ENCODE peak calls at places on chromosomes 6 and 20, in four cellular contexts. E, H, A and W are unnamed samples.
A peak's percentile ranks its signal among the peaks of the same experiment; 100 is the strongest.

GRCh38 chr20:58583586-58583985 is 67.5 kb upstream of the STX16 start:
- DNase-seq in H (no peak), A (no peak), E (no peak), W (no peak)

GRCh38 chr6:37602360-37602759 is 95.3 kb downstream of the MDGA1 start:
- DNase-seq in A (no peak), H (no peak), E (no peak), W (no peak)

GRCh38 chr6:157946865-157947532 is 34.7 kb upstream of the SYNJ2 start:
- DNase-seq in A (no peak), E (peak; percentile 45), H (no peak), W (no peak)

GRCh38 chr6:3159805-3160781 is 2.7 kb upstream of the TUBB2A start:
- DNase-seq in H (no peak), E (peak; percentile 60), A (no peak), W (no peak)

GRCh38 chr6:2877960-2878359 is 25.1 kb downstream of the SERPINB9 start:
- DNase-seq in E (no peak), A (no peak), H (no peak), W (no peak)

GRCh38 chr6:53130891-53131290 is 17.8 kb downstream of the GCM1 start:
- DNase-seq in H (no peak), A (no peak), E (no peak), W (no peak)

GRCh38 chr6:30752164-30752927 is 8.0 kb upstream of the IER3 start:
- DNase-seq in H (peak; percentile 34), A (no peak), E (no peak), W (no peak)

GRCh38 chr20:31818376-31818908 is 714 bp upstream of the MYLK2 start:
- DNase-seq in H (no peak), A (no peak), E (no peak), W (no peak)

GRCh38 chr6:106973841-106974336 is 640 bp downstream of the CD24 start:
- DNase-seq in E (no peak), H (no peak), A (peak; percentile 50), W (peak; percentile 86)

GRCh38 chr20:36043447-36043846 is 75.1 kb downstream of the CNBD2 start:
- DNase-seq in H (no peak), E (no peak), A (no peak), W (no peak)

GRCh38 chr6:35178932-35179832 is 34.6 kb upstream of the SCUBE3 start:
- DNase-seq in A (no peak), E (peak; percentile 73), H (no peak), W (no peak)

GRCh38 chr20:16346956-16347355 is 226.3 kb downstream of the KIF16B start:
- DNase-seq in E (no peak), A (no peak), H (no peak), W (no peak)

GRCh38 chr6:148068391-148068790 is 274.2 kb upstream of the SASH1 start:
- DNase-seq in A (no peak), H (no peak), E (no peak), W (no peak)

GRCh38 chr6:21992178-21992967 is 304.5 kb downstream of the PRL start:
- DNase-seq in E (peak; percentile 46), A (no peak), H (no peak), W (no peak)

GRCh38 chr6:71291991-71292390 is 3.4 kb downstream of the OGFRL1 start:
- DNase-seq in H (no peak), E (no peak), A (no peak), W (no peak)

GRCh38 chr6:3244003-3244831 is 14.5 kb upstream of the PSMG4 start:
- DNase-seq in H (no peak), A (no peak), E (no peak), W (no peak)

GRCh38 chr6:82396964-82397761 is 33.5 kb downstream of the TPBG start:
- DNase-seq in H (no peak), E (peak; percentile 57), A (no peak), W (no peak)

GRCh38 chr6:1230689-1231605 is 81.0 kb upstream of the FOXQ1 start:
- DNase-seq in A (no peak), H (no peak), E (no peak), W (no peak)

GRCh38 chr6:28330033-28330432 is 5.9 kb downstream of the ZSCAN31 start:
- DNase-seq in H (no peak), E (no peak), A (no peak), W (no peak)

GRCh38 chr20:32943490-32944052 is 60.7 kb downstream of the SUN5 start:
- DNase-seq in H (no peak), A (no peak), E (no peak), W (no peak)

GRCh38 chr6:43628392-43629103 is 516 bp downstream of the GTPBP2 start:
- DNase-seq in A (peak; percentile 40), H (no peak), E (peak; percentile 69), W (peak; percentile 73)

GRCh38 chr20:40326794-40327193 is 362.2 kb downstream of the MAFB start:
- DNase-seq in H (no peak), A (no peak), E (no peak), W (no peak)

GRCh38 chr6:138637822-138638221 is 135.7 kb upstream of the CCDC28A start:
- DNase-seq in E (no peak), A (no peak), H (no peak), W (no peak)

GRCh38 chr20:63942250-63943006 is 13.8 kb downstream of the UCKL1 start:
- DNase-seq in H (no peak), A (no peak), E (peak; percentile 66), W (no peak)

GRCh38 chr6:47135772-47136171 is 93.6 kb upstream of the ADGRF1 start:
- DNase-seq in E (no peak), A (no peak), H (no peak), W (no peak)

GRCh38 chr6:139508576-139508975 is 134.1 kb upstream of the CITED2 start:
- DNase-seq in A (no peak), E (no peak), H (no peak), W (no peak)

GRCh38 chr20:36396847-36397246 is 90.7 kb downstream of the DLGAP4 start:
- DNase-seq in H (no peak), A (no peak), E (no peak), W (no peak)